ENCODE peak calls at places on chromosomes 5 and 9, in seven cellular contexts. O is Right ventricle myocardium superior; E is ELR; C is activated T-cell treated with anti-CD3 and anti-CD28 coated beads for 1 hour; D is stimulated activated CD4-positive, alpha-beta T cell treated with anti-CD3 and anti-CD28 coated beads, Interleukin-2, amount 100 ng/mL, for 24 hours; K is T-helper 9 cell; Y is stimulated activated effector memory CD8-positive, alpha-beta T cell treated with anti-CD3 and anti-CD28 coated beads, Interleukin-12 subunit alpha, Interleukin-12 subunit beta, amount 100 ng/mL, for 72 hours. H is an unnamed sample.

GRCh38 chr5:150284311-150284710 is 5.3 kb downstream of the CAMK2A start:
- DNase-seq in K (no peak), O (no peak), D (no peak), Y (no peak), E (no peak), C (no peak), H (no peak)

GRCh38 chr5:9477537-9477936 is 68.3 kb downstream of the SEMA5A start:
- DNase-seq in K (no peak), D (no peak), Y (no peak), C (no peak), E (no peak), O (no peak), H (no peak)

GRCh38 chr9:3027260-3027659 is 183.4 kb upstream of the PUM3 start:
- DNase-seq in E (no peak), K (no peak), C (no peak), D (no peak), Y (no peak), O (no peak), H (no peak)

GRCh38 chr5:53080271-53080670 is 29.3 kb downstream of the MOCS2 start:
- DNase-seq in D (no peak), K (no peak), O (no peak), Y (no peak), C (no peak), E (no peak), H (no peak)

GRCh38 chr5:68489556-68489955 is 274.0 kb downstream of the PIK3R1 start:
- DNase-seq in D (no peak), C (no peak), O (no peak), Y (no peak), K (no peak), E (no peak), H (no peak)

GRCh38 chr5:137470111-137470920 is 28.8 kb downstream of the SPOCK1 start:
- DNase-seq in K (no peak), C (no peak), Y (no peak), O (no peak), D (no peak), E (peak; percentile 98), H (no peak)

GRCh38 chr9:75505654-75506053 is 384.8 kb upstream of the PCSK5 start:
- DNase-seq in O (no peak), K (no peak), C (no peak), E (no peak), D (no peak), Y (no peak), H (no peak)

GRCh38 chr9:13750639-13751038 is 471.1 kb upstream of the MPDZ start:
- DNase-seq in O (no peak), E (no peak), Y (no peak), C (no peak), D (no peak), K (no peak), H (no peak)

GRCh38 chr9:12069366-12069765 is 623.8 kb upstream of the TYRP1 start:
- DNase-seq in D (no peak), E (no peak), C (no peak), K (no peak), O (no peak), Y (no peak), H (no peak)

H was measured in CD8-positive, alpha-beta memory T cell.